ENCODE peak calls at places on chromosomes 12 and 14, in five cellular contexts. R is transverse colon, W is adrenal gland, F is Peyer's patch, U is right lobe of liver. D is an unnamed sample. For H3K27me3, the result is how much of the 10 kb centered on the place peaks cover.

GRCh38 chr12:110638792-110639191 is 24.9 kb downstream of the TCTN1 start:
- DNase-seq in W (no peak), F (no peak), R (no peak), U (no peak), D (no peak)

GRCh38 chr14:85471744-85472143 is 58.2 kb upstream of the FLRT2 start:
- DNase-seq in R (no peak), F (no peak), U (no peak), W (no peak), D (no peak)

GRCh38 chr12:42919691-42920090 is 330.1 kb upstream of the PRICKLE1 start:
- DNase-seq in W (no peak), U (no peak), F (no peak), R (no peak), D (no peak)

GRCh38 chr12:18428416-18428815 is 167.1 kb downstream of the PIK3C2G start:
- DNase-seq in U (no peak), F (no peak), W (no peak), R (no peak), D (no peak)

GRCh38 chr12:97575792-97576191 is 113.2 kb downstream of the RMST start:
- DNase-seq in U (no peak), W (no peak), F (no peak), R (no peak), D (no peak)

GRCh38 chr14:87430810-87431209 is 562.2 kb downstream of the GALC start:
- DNase-seq in F (no peak), R (no peak), W (no peak), U (no peak), D (no peak)

GRCh38 chr14:85531594-85532391 is 1.8 kb downstream of the FLRT2 start:
- DNase-seq in W (peak), U (peak), F (peak), R (no peak), D (peak)

GRCh38 chr14:20848955-20849570 is 42.1 kb upstream of the RNASE3 start:
- DNase-seq in R (no peak), F (no peak), U (no peak), W (no peak), D (no peak)

GRCh38 chr12:6122211-6122610 is 2.3 kb downstream of the VWF start:
- DNase-seq in F (no peak), R (no peak), W (no peak), U (no peak), D (no peak)

GRCh38 chr14:94748667-94749347 is 21.1 kb downstream of the GSC start:
- DNase-seq in R (peak), F (no peak), W (no peak), U (peak), D (no peak)

GRCh38 chr14:74501135-74501614 is 7.6 kb downstream of the ISCA2 start:
- DNase-seq in R (peak), F (peak), U (no peak), W (peak), D (peak)

GRCh38 chr12:32435921-32436710 is 36.8 kb downstream of the FGD4 start:
- DNase-seq in R (no peak), W (no peak), F (no peak), U (no peak), D (no peak)

GRCh38 chr12:98893126-98893525 is 248.0 kb downstream of the APAF1 start:
- DNase-seq in R (no peak), F (no peak), U (no peak), W (no peak), D (no peak)

GRCh38 chr14:91142214-91142668 is 28.4 kb downstream of the DGLUCY start:
- DNase-seq in W (no peak), R (no peak), F (no peak), U (no peak), D (no peak)

GRCh38 chr14:61965030-61965745 is 203.0 kb downstream of the SNAPC1 start:
- DNase-seq in F (no peak), R (no peak), W (no peak), U (no peak), D (no peak)

GRCh38 chr12:116610971-116611541 is 51.9 kb downstream of the MAP1LC3B2 start:
- DNase-seq in U (no peak), R (no peak), W (no peak), F (no peak), D (no peak)

GRCh38 chr14:72710212-72710611 is 183.7 kb downstream of the DPF3 start:
- DNase-seq in R (no peak), U (no peak), F (no peak), W (no peak), D (no peak)

DNA sequence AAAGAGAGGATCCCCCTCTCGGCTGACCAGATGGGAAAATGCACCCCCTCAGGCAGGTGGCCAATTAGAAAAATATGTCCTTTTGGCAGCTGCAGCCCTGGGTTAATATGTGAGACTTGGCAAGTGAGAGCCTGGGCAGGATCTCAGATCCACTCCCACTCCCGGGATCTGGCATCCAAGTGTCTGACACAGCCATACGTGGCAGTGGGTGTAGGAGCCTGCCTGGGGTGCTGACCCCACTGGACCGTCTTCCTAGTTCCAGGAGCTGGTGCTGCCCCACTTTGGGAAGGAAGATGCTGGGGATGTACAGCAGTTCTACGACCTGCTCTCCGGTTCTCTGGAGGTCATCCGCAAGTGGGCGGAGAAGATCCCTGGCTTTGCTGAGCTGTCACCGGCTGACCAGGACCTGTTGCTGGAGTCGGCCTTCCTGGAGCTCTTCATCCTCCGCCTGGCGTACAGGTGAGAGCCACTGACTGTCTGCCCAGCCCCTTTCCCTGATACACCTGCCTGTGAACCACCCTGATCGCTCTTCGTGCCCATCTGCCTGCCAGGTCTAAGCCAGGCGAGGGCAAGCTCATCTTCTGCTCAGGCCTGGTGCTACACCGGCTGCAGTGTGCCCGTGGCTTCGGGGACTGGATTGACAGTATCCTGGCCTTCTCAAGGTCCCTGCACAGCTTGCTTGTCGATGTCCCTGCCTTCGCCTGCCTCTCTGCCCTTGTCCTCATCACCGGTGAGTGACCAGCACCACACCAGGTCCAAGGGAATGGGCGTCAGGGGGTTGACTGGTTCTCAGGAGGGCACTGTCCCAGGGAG is 5.8 kb downstream of the NR4A1 start:
- DNase-seq in F (no peak), U (no peak), R (peak), W (peak), D (no peak)
- TF ChIP-seq POLR2A in F (no peak), U (no peak), R (no peak), W (peak), D (no peak)

GRCh38 chr12:11638271-11638916 is 11.1 kb upstream of the ETV6 start:
- DNase-seq in F (no peak), W (no peak), U (no peak), R (no peak), D (no peak)
- H3K27ac ChIP-seq in F (peak), W (no peak), U (peak), R (no peak), D (no peak)

GRCh38 chr14:37592288-37593274 is 2.5 kb downstream of the FOXA1 start:
- DNase-seq in U (peak), F (peak), R (peak), W (no peak), D (no peak)

GRCh38 chr14:37591941-37592287 is 3.1 kb downstream of the FOXA1 start:
- DNase-seq in F (peak), W (no peak), U (peak), R (peak), D (no peak)

GRCh38 chr14:37594238-37594915 is 672 bp downstream of the FOXA1 start:
- DNase-seq in W (peak), F (peak), R (peak), U (peak), D (no peak)

GRCh38 chr14:37594916-37595808 is at the start of the genes FOXA1 and TTC6:
- DNase-seq in W (peak), R (peak), F (peak), U (peak), D (no peak)

DNA sequence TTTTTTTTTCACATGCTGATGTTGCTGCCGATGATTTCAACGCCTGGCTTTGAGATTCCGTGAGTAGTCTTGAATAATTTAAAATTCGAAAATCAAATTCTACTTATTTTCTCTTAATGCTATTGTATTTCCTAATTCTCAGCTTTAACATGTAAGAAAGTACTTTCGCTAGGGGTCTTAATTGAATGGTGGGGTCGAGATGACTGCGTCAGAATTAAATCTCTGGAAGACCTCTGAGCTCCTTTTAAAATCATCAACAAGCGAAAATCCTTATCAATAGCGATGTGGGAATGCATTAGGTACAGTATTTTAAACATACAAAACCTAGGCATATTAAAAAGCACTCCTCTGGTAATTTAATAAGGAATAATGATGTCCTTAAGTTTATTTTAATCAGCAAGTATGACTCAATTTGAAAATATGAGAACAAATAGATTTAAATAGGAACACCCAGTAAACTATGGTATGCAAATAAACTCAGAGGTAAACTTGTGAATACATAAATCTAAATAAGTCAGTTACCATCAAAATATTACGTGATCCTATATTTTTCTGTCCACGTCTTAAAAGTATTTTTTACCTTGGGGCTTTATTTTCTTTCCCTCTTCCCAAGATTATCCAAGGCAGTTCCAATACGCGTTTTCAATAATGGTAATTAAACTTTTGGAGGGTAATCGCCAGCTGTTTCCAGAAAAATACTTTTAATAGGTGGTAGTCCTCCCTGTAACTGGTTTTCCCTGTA is 1.4 kb downstream of the FOXA1 start:
- DNase-seq in F (no peak), U (no peak), R (no peak), W (no peak), D (no peak)
- H3K27me3 ChIP-seq in F (under half), U (under half), R (half or more), W (half or more), D (half or more)

GRCh38 chr12:54199034-54199433 is 10.2 kb upstream of the SMUG1 start:
- DNase-seq in R (no peak), F (no peak), W (no peak), U (no peak), D (no peak)
- TF ChIP-seq POLR2A in R (no peak), F (no peak), W (no peak), U (no peak), D (no peak)

GRCh38 chr12:89101440-89101839 is 250.9 kb downstream of the DUSP6 start:
- DNase-seq in R (no peak), U (no peak), F (no peak), W (no peak), D (no peak)

GRCh38 chr12:89103831-89104230 is 248.5 kb downstream of the DUSP6 start:
- DNase-seq in W (no peak), R (no peak), F (no peak), U (no peak), D (no peak)

DNA sequence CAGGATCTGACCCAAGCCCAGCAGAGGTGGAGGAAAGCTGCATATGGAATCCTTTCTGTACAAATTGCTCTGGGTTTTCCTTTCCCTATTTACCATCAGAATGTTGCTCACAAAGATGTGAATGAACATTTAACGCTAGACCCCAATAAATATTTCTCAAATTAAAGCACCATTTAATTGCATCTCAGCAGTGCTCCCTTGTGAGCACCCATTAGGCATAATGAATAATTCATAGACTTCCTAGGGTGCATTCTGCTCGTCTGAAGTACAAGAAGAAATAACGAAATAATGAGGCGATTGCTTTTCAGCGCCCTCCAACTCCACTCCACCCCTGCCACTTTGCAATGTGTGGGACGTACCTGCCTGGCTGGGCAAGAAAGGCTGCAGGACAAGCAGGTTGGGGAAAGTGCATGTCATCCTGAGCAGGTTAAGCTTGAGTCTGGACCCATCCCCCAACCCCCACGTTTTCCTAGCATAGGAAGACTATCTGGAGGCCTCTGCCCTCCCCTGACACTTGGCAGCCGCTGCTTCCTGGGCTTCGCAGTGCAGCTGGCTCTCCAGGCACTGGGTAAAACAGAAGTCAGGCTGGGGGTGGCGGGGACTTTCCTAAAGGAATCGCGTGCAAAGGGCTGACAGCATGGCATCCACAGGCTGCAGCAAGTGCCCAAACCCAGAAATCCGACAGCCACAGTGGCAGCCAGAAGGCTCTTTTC is 253.8 kb downstream of the DUSP6 start:
- DNase-seq in U (peak), R (no peak), F (no peak), W (no peak), D (peak)
- H3K27ac ChIP-seq in U (no peak), R (no peak), F (no peak), W (no peak), D (no peak)

GRCh38 chr12:122185079-122185478 is 2.2 kb downstream of the LRRC43 start:
- DNase-seq in W (no peak), R (no peak), F (no peak), U (no peak), D (no peak)

GRCh38 chr12:122182887-122183587 is at the start of gene LRRC43:
- DNase-seq in W (peak), U (peak), F (peak), R (peak), D (no peak)

GRCh38 chr12:122184522-122184921 is 1.6 kb downstream of the LRRC43 start:
- DNase-seq in F (no peak), R (no peak), W (no peak), U (no peak), D (no peak)

GRCh38 chr12:122185494-122186082 is 2.7 kb downstream of the LRRC43 start:
- DNase-seq in U (peak), F (no peak), R (no peak), W (no peak), D (no peak)

DNA sequence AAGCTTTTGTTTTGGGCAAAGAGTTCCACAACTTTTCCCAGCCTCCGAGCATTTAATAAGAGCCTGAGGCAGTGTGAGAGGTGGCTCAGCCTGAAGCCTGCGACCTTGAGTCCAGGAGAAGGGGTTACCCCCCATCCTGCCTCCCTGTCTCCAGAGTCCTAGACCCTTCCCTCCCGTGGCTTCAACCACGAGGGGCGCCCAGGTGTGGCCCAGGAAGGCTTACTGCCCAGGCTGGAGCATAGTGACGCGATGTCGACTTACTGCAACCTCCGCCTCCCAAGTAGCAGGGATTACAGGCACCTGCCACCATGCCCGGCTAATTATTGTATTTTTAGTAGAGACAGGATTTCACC is 641 bp downstream of the LRRC43 start:
- DNase-seq in F (no peak), R (no peak), U (no peak), W (no peak), D (no peak)
- H3K27me3 ChIP-seq in F (under half), R (under half), U (under half), W (under half), D (under half)

GRCh38 chr14:102867826-102868580 is 54.5 kb upstream of the AMN start:
- DNase-seq in F (peak), U (no peak), W (no peak), R (peak), D (no peak)

GRCh38 chr14:102868956-102869531 is 53.4 kb upstream of the AMN start:
- DNase-seq in W (no peak), F (no peak), U (no peak), R (no peak), D (no peak)

GRCh38 chr14:102863381-102863780 is 59.1 kb upstream of the AMN start:
- DNase-seq in F (no peak), W (no peak), U (no peak), R (no peak), D (no peak)

GRCh38 chr14:102870246-102870645 is 52.2 kb upstream of the AMN start:
- DNase-seq in R (no peak), U (no peak), F (no peak), W (no peak), D (no peak)

DNA sequence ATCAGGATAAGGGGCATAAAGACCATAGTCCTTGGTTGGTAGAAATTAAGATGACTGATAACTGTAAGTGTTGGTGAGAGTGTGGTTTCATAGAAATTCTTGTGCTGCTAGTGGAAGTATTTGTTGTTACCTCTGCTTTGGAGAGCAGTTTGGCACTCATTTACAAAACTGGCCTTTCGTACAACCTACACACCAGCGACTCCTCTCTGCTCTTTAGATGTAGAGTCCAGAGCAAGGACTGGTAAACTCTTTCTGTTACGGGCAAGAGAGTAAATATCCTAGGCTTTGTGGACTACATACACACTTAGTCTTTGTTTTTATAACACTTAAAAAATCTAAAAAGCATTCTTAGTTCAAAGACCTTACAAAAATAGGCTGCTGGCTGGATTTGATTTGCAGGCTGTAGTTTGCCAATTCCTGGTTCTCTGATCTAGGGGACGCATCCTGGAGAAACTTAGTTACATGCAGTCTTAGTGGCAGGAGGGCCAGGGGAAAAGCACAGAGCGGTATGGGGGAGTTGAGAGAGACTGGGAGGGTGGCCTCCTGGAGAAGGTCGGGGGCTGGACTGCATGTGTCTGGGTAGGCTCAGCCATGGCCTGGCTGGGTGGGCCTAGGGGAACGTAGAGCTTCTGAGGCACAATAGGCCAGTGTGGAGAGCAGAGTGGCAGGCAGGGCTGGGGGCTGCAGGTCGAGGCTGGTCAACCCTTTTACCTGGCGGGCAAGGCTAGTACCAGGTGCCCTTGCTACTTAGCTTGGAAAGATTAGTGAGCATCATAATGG is 55.3 kb upstream of the AMN start:
- DNase-seq in W (no peak), F (no peak), U (no peak), R (no peak), D (no peak)
- TF ChIP-seq POLR2A in W (no peak), F (no peak), U (no peak), R (no peak), D (no peak)